ENCODE peak calls at places on chromosomes 4 and X, in five cellular contexts. E, R, O, X and W are unnamed samples.

GRCh38 chr4:89380980-89381379 is 73.4 kb upstream of the GPRIN3 start:
- DNase-seq in E (no peak), R (no peak), O (no peak), X (no peak), W (no peak)

GRCh38 chrX:85897376-85898110 is 149.8 kb downstream of the CHM start:
- DNase-seq in E (no peak), R (no peak), O (no peak), X (peak; percentile 0), W (no peak)

GRCh38 chrX:19624754-19625153 is 109.4 kb upstream of the MAP3K15 start:
- DNase-seq in E (peak; percentile 15), R (no peak), O (no peak), X (peak; percentile 39), W (no peak)

GRCh38 chrX:65586491-65586890 is 51.9 kb upstream of the LAS1L start:
- DNase-seq in E (peak; percentile 55), R (no peak), O (peak; percentile 22), X (peak; percentile 64), W (no peak)

GRCh38 chr4:133600008-133600407 is 450.9 kb downstream of the PCDH10 start:
- DNase-seq in E (no peak), R (no peak), O (no peak), X (no peak), W (no peak)

GRCh38 chr4:163609046-163609445 is 114.6 kb downstream of the TMA16 start:
- DNase-seq in E (no peak), R (no peak), O (no peak), X (no peak), W (no peak)

GRCh38 chr4:73776363-73776762 is 36.0 kb downstream of the CXCL8 start:
- DNase-seq in E (peak; percentile 81), R (peak; percentile 97), O (peak; percentile 90), X (peak; percentile 47), W (no peak)

GRCh38 chr4:149465941-149466340 is 349.7 kb downstream of the IQCM start:
- DNase-seq in E (peak; percentile 18), R (no peak), O (peak; percentile 74), X (peak; percentile 40), W (no peak)

GRCh38 chr4:186037692-186038658 is 31.0 kb upstream of the TLR3 start:
- DNase-seq in E (peak; percentile 80), R (peak; percentile 85), O (peak; percentile 54), X (peak; percentile 69), W (peak; percentile 71)

GRCh38 chr4:122099896-122100295 is 52.2 kb upstream of the BLTP1 start:
- DNase-seq in E (peak; percentile 89), R (peak; percentile 23), O (peak; percentile 73), X (peak; percentile 5), W (no peak)

GRCh38 chr4:150140774-150141400 is 62.6 kb downstream of the DCLK2 start:
- DNase-seq in E (peak; percentile 77), R (peak; percentile 80), O (peak; percentile 73), X (peak; percentile 85), W (no peak)

GRCh38 chrX:46383006-46383405 is 162.2 kb downstream of the ZNF674 start:
- DNase-seq in E (no peak), R (no peak), O (no peak), X (no peak), W (no peak)

GRCh38 chr4:139815646-139816601 is 150.3 kb downstream of the MGST2 start:
- DNase-seq in E (peak; percentile 90), R (peak; percentile 94), O (peak; percentile 86), X (peak; percentile 94), W (peak; percentile 86)

GRCh38 chr4:6110681-6111353 is 89.5 kb downstream of the JAKMIP1 start:
- DNase-seq in E (no peak), R (no peak), O (no peak), X (no peak), W (peak; percentile 57)

GRCh38 chrX:110851780-110852179 is 56.2 kb upstream of the CHRDL1 start:
- DNase-seq in E (peak; percentile 2), R (no peak), O (peak; percentile 2), X (peak; percentile 66), W (peak; percentile 45)

GRCh38 chr4:83387922-83388676 is 53.5 kb upstream of the HPSE start:
- DNase-seq in E (no peak), R (no peak), O (no peak), X (peak; percentile 27), W (peak; percentile 43)

GRCh38 chr4:28427306-28428085 is 1566.9 kb downstream of the STIM2 start:
- DNase-seq in E (no peak), R (no peak), O (no peak), X (no peak), W (no peak)

GRCh38 chrX:37943554-37943953 is 62.8 kb upstream of the SYTL5 start:
- DNase-seq in E (no peak), R (no peak), O (no peak), X (no peak), W (no peak)

GRCh38 chr4:87270144-87270543 is 49.7 kb upstream of the KLHL8 start:
- DNase-seq in E (peak; percentile 52), R (peak; percentile 31), O (peak; percentile 23), X (peak; percentile 64), W (peak; percentile 54)

GRCh38 chrX:153226344-153227190 is 47.5 kb downstream of the MAGEA1 start:
- DNase-seq in E (peak; percentile 2), R (no peak), O (peak; percentile 20), X (peak; percentile 58), W (peak; percentile 96)

GRCh38 chrX:2928583-2929434 is at the start of gene ARSD:
- DNase-seq in E (peak; percentile 86), R (peak; percentile 79), O (peak; percentile 92), X (peak; percentile 87), W (peak; percentile 98)

GRCh38 chr4:146522862-146523205 is 1.1 kb upstream of the SLC10A7 start:
- DNase-seq in E (peak; percentile 4), R (peak; percentile 41), O (no peak), X (peak; percentile 42), W (no peak)

GRCh38 chr4:184310171-184310567 is 92.5 kb upstream of the ENPP6 start:
- DNase-seq in E (no peak), R (peak; percentile 28), O (no peak), X (no peak), W (peak; percentile 69)

GRCh38 chr4:112633477-112634235 is 3.1 kb downstream of the ZGRF1 start:
- DNase-seq in E (peak; percentile 43), R (peak; percentile 48), O (peak; percentile 5), X (peak; percentile 72), W (no peak)

GRCh38 chr4:94976371-94977011 is 218.7 kb downstream of the BMPR1B start:
- DNase-seq in E (peak; percentile 68), R (peak; percentile 30), O (peak; percentile 71), X (peak; percentile 93), W (no peak)

GRCh38 chr4:41505161-41505653 is 32.8 kb upstream of the LIMCH1 start:
- DNase-seq in E (no peak), R (peak; percentile 30), O (peak; percentile 80), X (peak; percentile 46), W (no peak)

GRCh38 chrX:13676885-13677284 is 12.0 kb upstream of the RAB9A start:
- DNase-seq in E (no peak), R (no peak), O (no peak), X (no peak), W (no peak)

GRCh38 chr4:20281453-20281852 is 29.7 kb downstream of the SLIT2 start:
- DNase-seq in E (no peak), R (no peak), O (no peak), X (no peak), W (no peak)

GRCh38 chr4:47647544-47647943 is 162.5 kb downstream of the ATP10D start:
- DNase-seq in E (peak; percentile 16), R (no peak), O (no peak), X (no peak), W (no peak)

GRCh38 chr4:151099976-151100417 is 569 bp downstream of the RPS3A start:
- DNase-seq in E (peak; percentile 25), R (no peak), O (peak; percentile 39), X (peak; percentile 67), W (no peak)

GRCh38 chr4:7173821-7174220 is 18.5 kb upstream of the SORCS2 start:
- DNase-seq in E (no peak), R (no peak), O (no peak), X (no peak), W (no peak)

DNA sequence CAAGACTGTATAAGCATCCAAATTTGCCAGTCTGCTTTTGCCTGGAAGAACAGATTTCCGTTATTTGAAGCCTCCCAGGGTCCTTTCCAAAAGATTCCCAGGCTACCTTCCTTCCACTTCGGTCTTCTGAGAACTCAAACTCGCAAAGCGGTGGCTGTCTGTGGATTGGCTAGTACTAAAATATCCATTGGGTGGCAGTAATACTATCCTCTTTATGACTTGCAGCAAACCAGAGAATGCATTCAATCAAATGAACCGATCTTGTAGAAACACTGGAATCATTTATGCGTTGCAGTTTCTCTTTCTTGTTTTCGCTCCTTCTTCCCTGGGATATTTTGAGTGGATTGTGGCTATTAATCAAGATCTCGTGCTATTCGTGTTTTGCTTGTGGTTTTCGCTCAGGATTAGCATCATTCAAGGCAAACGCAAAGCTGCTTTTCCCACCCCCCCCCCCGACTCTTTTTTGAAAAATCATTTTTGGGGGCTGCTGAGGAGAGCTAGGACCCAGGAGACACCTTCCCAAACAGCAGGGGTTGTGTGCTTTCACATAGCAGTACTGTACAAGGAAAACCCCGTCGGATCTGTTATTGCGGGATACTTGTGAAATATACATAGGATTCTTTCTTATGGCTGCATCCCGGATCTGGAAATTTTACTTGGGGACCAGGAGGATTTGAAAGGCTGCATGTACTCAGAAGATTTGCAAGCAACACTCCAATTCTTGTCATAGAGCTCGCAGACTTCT is at the start of gene IL1RAPL1:
- DNase-seq in E (peak; percentile 81), R (peak; percentile 78), O (peak; percentile 78), X (peak; percentile 38), W (peak; percentile 60)
- H3K9ac ChIP-seq in E (peak within 1 kb of the TSS; percentile 67), R (peak within 1 kb of the TSS; percentile 27), O (peak within 1 kb of the TSS; percentile 70), X (no peak within 1 kb of the TSS), W (no peak within 1 kb of the TSS)

DNA sequence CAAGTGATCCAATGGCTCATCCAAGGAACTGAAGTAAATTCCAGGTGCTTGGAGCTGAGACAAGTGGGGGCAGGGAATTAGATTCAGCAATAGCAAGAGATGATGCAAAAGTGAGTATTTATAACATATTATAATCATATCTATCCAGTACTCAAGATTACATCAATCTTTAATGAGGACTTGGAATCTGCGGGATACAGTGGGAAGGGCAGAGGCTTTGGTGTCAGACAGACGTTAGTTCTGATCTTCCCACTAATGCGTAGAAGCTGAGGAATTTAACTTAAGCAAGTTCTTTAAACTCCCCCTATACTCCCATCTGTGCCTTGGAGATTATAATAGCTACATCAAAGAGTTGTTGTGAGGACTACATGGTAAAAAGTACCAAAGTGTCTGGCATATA is 143.3 kb upstream of the NWD2 start:
- DNase-seq in E (no peak), R (no peak), O (no peak), X (no peak), W (no peak)
- H3K27ac ChIP-seq in E (no peak overlapping the region), R (no peak overlapping the region), O (no peak overlapping the region), X (no peak overlapping the region), W (no peak overlapping the region)

GRCh38 chrX:123085311-123085940 is 98.7 kb upstream of the GRIA3 start:
- DNase-seq in E (no peak), R (no peak), O (peak; percentile 19), X (no peak), W (no peak)
- H3K9ac ChIP-seq in E (no peak overlapping the region), R (no peak overlapping the region), O (peak overlapping the region; percentile 48), X (peak overlapping the region; percentile 46), W (no peak overlapping the region)

GRCh38 chr4:30656828-30657227 is 63.3 kb upstream of the PCDH7 start:
- DNase-seq in E (no peak), R (no peak), O (no peak), X (no peak), W (no peak)
- H3K27ac ChIP-seq in E (no peak overlapping the region), R (no peak overlapping the region), O (no peak overlapping the region), X (no peak overlapping the region), W (no peak overlapping the region)